ENCODE peak calls at places on chromosomes 2 and 18, in nine cellular contexts. One of them, this sample, is unnamed.

GRCh38 chr2:222912117-222912516 is 51.3 kb downstream of the ACSL3 start:
- DNase-seq in SK-N-SH: no peak
- DNase-seq in GM23248: peak
- DNase-seq in CD4-positive, CD25-positive, alpha-beta regulatory T cell: no peak
- DNase-seq in lung: no peak
- DNase-seq in PC-3: no peak
- DNase-seq in K562: no peak
- DNase-seq in small intestine: no peak
- DNase-seq in adipocyte: peak
- DNase-seq in this sample: no peak

GRCh38 chr2:21650566-21650965 is 526.8 kb downstream of the TDRD15 start:
- DNase-seq in SK-N-SH: no peak
- DNase-seq in GM23248: no peak
- DNase-seq in CD4-positive, CD25-positive, alpha-beta regulatory T cell: no peak
- DNase-seq in lung: no peak
- DNase-seq in PC-3: no peak
- DNase-seq in K562: no peak
- DNase-seq in small intestine: no peak
- DNase-seq in adipocyte: no peak
- DNase-seq in this sample: no peak

GRCh38 chr2:15363142-15363541 is 198.0 kb downstream of the NBAS start:
- DNase-seq in SK-N-SH: no peak
- DNase-seq in GM23248: peak
- DNase-seq in CD4-positive, CD25-positive, alpha-beta regulatory T cell: no peak
- DNase-seq in lung: no peak
- DNase-seq in PC-3: peak
- DNase-seq in K562: no peak
- DNase-seq in small intestine: no peak
- DNase-seq in adipocyte: peak
- DNase-seq in this sample: no peak

GRCh38 chr2:201270293-201271001 is 10.1 kb downstream of the CASP8 start:
- DNase-seq in SK-N-SH: no peak
- DNase-seq in GM23248: no peak
- DNase-seq in CD4-positive, CD25-positive, alpha-beta regulatory T cell: no peak
- DNase-seq in lung: no peak
- DNase-seq in PC-3: no peak
- DNase-seq in K562: no peak
- DNase-seq in small intestine: no peak
- DNase-seq in adipocyte: no peak
- DNase-seq in this sample: no peak

GRCh38 chr2:51813245-51813644 is 781.3 kb upstream of the NRXN1 start:
- DNase-seq in SK-N-SH: no peak
- DNase-seq in GM23248: peak
- DNase-seq in CD4-positive, CD25-positive, alpha-beta regulatory T cell: no peak
- DNase-seq in lung: no peak
- DNase-seq in PC-3: peak
- DNase-seq in K562: no peak
- DNase-seq in small intestine: no peak
- DNase-seq in adipocyte: peak
- DNase-seq in this sample: no peak

GRCh38 chr18:13617826-13618515 is 108.4 kb downstream of the FAM210A start:
- DNase-seq in SK-N-SH: no peak
- DNase-seq in GM23248: no peak
- DNase-seq in CD4-positive, CD25-positive, alpha-beta regulatory T cell: no peak
- DNase-seq in lung: no peak
- DNase-seq in PC-3: no peak
- DNase-seq in K562: no peak
- DNase-seq in small intestine: no peak
- DNase-seq in adipocyte: no peak
- DNase-seq in this sample: peak

GRCh38 chr2:205369813-205370212 is 312.5 kb upstream of the NRP2 start:
- DNase-seq in SK-N-SH: no peak
- DNase-seq in GM23248: no peak
- DNase-seq in CD4-positive, CD25-positive, alpha-beta regulatory T cell: no peak
- DNase-seq in lung: no peak
- DNase-seq in PC-3: no peak
- DNase-seq in K562: no peak
- DNase-seq in small intestine: peak
- DNase-seq in adipocyte: no peak
- DNase-seq in this sample: no peak

GRCh38 chr2:124145982-124146381 is 120.9 kb downstream of the CNTNAP5 start:
- DNase-seq in SK-N-SH: no peak
- DNase-seq in GM23248: no peak
- DNase-seq in CD4-positive, CD25-positive, alpha-beta regulatory T cell: no peak
- DNase-seq in lung: no peak
- DNase-seq in PC-3: no peak
- DNase-seq in K562: no peak
- DNase-seq in small intestine: no peak
- DNase-seq in adipocyte: no peak
- DNase-seq in this sample: no peak

GRCh38 chr2:20723543-20723942 is 56.6 kb downstream of the GDF7 start:
- DNase-seq in SK-N-SH: no peak
- DNase-seq in GM23248: peak
- DNase-seq in CD4-positive, CD25-positive, alpha-beta regulatory T cell: no peak
- DNase-seq in lung: no peak
- DNase-seq in PC-3: no peak
- DNase-seq in K562: no peak
- DNase-seq in small intestine: no peak
- DNase-seq in adipocyte: peak
- DNase-seq in this sample: no peak

GRCh38 chr2:70984576-70985282 is 6.3 kb downstream of the ANKRD53 start:
- DNase-seq in SK-N-SH: peak
- DNase-seq in GM23248: peak
- DNase-seq in CD4-positive, CD25-positive, alpha-beta regulatory T cell: peak
- DNase-seq in lung: peak
- DNase-seq in PC-3: no peak
- DNase-seq in K562: peak
- DNase-seq in small intestine: peak
- DNase-seq in adipocyte: no peak
- DNase-seq in this sample: no peak

GRCh38 chr2:229269986-229270385 is 1.1 kb downstream of the PID1 start:
- DNase-seq in SK-N-SH: no peak
- DNase-seq in GM23248: peak
- DNase-seq in CD4-positive, CD25-positive, alpha-beta regulatory T cell: no peak
- DNase-seq in lung: no peak
- DNase-seq in PC-3: no peak
- DNase-seq in K562: no peak
- DNase-seq in small intestine: peak
- DNase-seq in adipocyte: no peak
- DNase-seq in this sample: no peak
- H3K4me3 ChIP-seq in SK-N-SH: no peak
- H3K4me3 ChIP-seq in GM23248: peak
- H3K4me3 ChIP-seq in CD4-positive, CD25-positive, alpha-beta regulatory T cell: no peak
- H3K4me3 ChIP-seq in lung: peak
- H3K4me3 ChIP-seq in PC-3: no peak
- H3K4me3 ChIP-seq in K562: no peak
- H3K4me3 ChIP-seq in small intestine: no peak
- H3K4me3 ChIP-seq in adipocyte: peak
- H3K4me3 ChIP-seq in this sample: peak

GRCh38 chr2:82169379-82169778 is 1864.8 kb upstream of the LRRTM1 start:
- DNase-seq in SK-N-SH: no peak
- DNase-seq in GM23248: no peak
- DNase-seq in CD4-positive, CD25-positive, alpha-beta regulatory T cell: no peak
- DNase-seq in lung: no peak
- DNase-seq in PC-3: no peak
- DNase-seq in K562: no peak
- DNase-seq in small intestine: no peak
- DNase-seq in adipocyte: no peak
- DNase-seq in this sample: no peak

DNA sequence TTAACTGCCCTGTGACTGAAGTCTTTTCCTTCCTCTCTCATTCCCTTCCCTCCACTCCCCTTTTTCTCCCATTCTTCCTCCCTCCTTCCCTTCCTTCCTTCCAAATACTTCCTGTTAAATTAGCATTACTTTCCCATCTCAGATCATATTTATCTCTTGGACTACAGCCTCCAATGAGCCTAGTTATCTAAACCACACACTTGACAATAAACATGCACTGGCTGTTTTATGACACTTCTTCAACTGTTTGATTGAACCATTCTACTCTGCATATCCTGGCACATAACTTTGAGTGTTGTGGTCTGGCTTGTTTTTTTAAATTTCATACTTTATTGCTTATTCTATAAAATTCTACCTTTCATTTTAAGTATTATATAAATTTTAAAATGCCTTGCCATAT is 1860.8 kb upstream of the LRRTM1 start:
- DNase-seq in SK-N-SH: no peak
- DNase-seq in GM23248: no peak
- DNase-seq in CD4-positive, CD25-positive, alpha-beta regulatory T cell: no peak
- DNase-seq in lung: no peak
- DNase-seq in PC-3: no peak
- DNase-seq in K562: no peak
- DNase-seq in small intestine: no peak
- DNase-seq in adipocyte: no peak
- DNase-seq in this sample: no peak
- H3K4me3 ChIP-seq in SK-N-SH: no peak
- H3K4me3 ChIP-seq in GM23248: no peak
- H3K4me3 ChIP-seq in CD4-positive, CD25-positive, alpha-beta regulatory T cell: no peak
- H3K4me3 ChIP-seq in lung: no peak
- H3K4me3 ChIP-seq in PC-3: no peak
- H3K4me3 ChIP-seq in K562: no peak
- H3K4me3 ChIP-seq in small intestine: no peak
- H3K4me3 ChIP-seq in adipocyte: no peak
- H3K4me3 ChIP-seq in this sample: no peak

DNA sequence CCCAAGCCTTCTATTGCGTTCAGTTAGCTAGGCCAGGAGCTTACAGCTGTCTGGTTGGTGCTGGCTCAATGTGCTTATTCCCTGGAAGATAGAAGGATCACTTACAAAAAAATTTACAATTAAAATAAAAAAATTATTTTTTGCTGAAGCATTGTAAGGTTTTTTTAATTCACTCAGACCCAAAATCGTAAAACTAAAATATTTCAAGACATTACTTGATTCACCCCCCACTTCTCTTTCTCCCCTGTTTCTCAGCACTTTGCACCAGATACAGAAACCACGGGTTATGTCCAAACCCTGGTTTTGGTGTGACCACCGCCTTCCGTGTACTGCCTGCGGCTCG is 901 bp upstream of the PTPRM start:
- DNase-seq in SK-N-SH: no peak
- DNase-seq in GM23248: no peak
- DNase-seq in CD4-positive, CD25-positive, alpha-beta regulatory T cell: no peak
- DNase-seq in lung: no peak
- DNase-seq in PC-3: no peak
- DNase-seq in K562: no peak
- DNase-seq in small intestine: no peak
- DNase-seq in adipocyte: no peak
- DNase-seq in this sample: no peak
- H3K4me3 ChIP-seq in SK-N-SH: peak
- H3K4me3 ChIP-seq in GM23248: peak
- H3K4me3 ChIP-seq in CD4-positive, CD25-positive, alpha-beta regulatory T cell: no peak
- H3K4me3 ChIP-seq in lung: peak
- H3K4me3 ChIP-seq in PC-3: peak
- H3K4me3 ChIP-seq in K562: peak
- H3K4me3 ChIP-seq in small intestine: peak
- H3K4me3 ChIP-seq in adipocyte: peak
- H3K4me3 ChIP-seq in this sample: peak

DNA sequence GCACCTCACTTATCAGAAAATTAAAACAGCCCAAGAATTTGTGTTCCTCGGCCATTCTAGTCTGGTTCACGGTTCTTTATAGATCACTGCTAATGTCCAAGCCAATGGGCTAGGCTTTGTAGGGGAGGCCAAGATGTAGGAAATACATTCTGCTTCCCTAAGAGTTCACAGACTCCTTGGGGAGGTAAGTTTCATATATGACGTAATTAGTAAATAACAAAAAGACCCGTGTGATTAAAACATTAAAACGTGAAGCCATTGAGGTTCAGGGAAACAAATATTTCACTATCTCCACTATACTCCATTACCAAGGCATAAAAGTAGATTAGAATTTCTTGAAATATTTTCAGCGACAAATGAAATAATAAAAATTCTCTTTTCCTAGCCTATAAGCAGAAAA is 272.5 kb upstream of the KLHL29 start:
- DNase-seq in SK-N-SH: no peak
- DNase-seq in GM23248: no peak
- DNase-seq in CD4-positive, CD25-positive, alpha-beta regulatory T cell: no peak
- DNase-seq in lung: no peak
- DNase-seq in PC-3: no peak
- DNase-seq in K562: no peak
- DNase-seq in small intestine: no peak
- DNase-seq in adipocyte: no peak
- DNase-seq in this sample: no peak
- H3K4me3 ChIP-seq in SK-N-SH: no peak
- H3K4me3 ChIP-seq in GM23248: no peak
- H3K4me3 ChIP-seq in CD4-positive, CD25-positive, alpha-beta regulatory T cell: no peak
- H3K4me3 ChIP-seq in lung: no peak
- H3K4me3 ChIP-seq in PC-3: no peak
- H3K4me3 ChIP-seq in K562: no peak
- H3K4me3 ChIP-seq in small intestine: no peak
- H3K4me3 ChIP-seq in adipocyte: no peak
- H3K4me3 ChIP-seq in this sample: no peak

GRCh38 chr2:184596819-184597411 is 1.4 kb upstream of the ZNF804A start:
- DNase-seq in SK-N-SH: no peak
- DNase-seq in GM23248: peak
- DNase-seq in CD4-positive, CD25-positive, alpha-beta regulatory T cell: no peak
- DNase-seq in lung: no peak
- DNase-seq in PC-3: peak
- DNase-seq in K562: no peak
- DNase-seq in small intestine: peak
- DNase-seq in adipocyte: peak
- DNase-seq in this sample: no peak
- H3K4me3 ChIP-seq in SK-N-SH: peak
- H3K4me3 ChIP-seq in GM23248: peak
- H3K4me3 ChIP-seq in CD4-positive, CD25-positive, alpha-beta regulatory T cell: no peak
- H3K4me3 ChIP-seq in lung: no peak
- H3K4me3 ChIP-seq in PC-3: peak
- H3K4me3 ChIP-seq in K562: no peak
- H3K4me3 ChIP-seq in small intestine: no peak
- H3K4me3 ChIP-seq in adipocyte: peak
- H3K4me3 ChIP-seq in this sample: peak

GRCh38 chr2:218245214-218245613 is 15.6 kb upstream of the GPBAR1 start:
- DNase-seq in SK-N-SH: no peak
- DNase-seq in GM23248: no peak
- DNase-seq in CD4-positive, CD25-positive, alpha-beta regulatory T cell: no peak
- DNase-seq in lung: no peak
- DNase-seq in PC-3: no peak
- DNase-seq in K562: no peak
- DNase-seq in small intestine: no peak
- DNase-seq in adipocyte: no peak
- DNase-seq in this sample: no peak
- H3K4me3 ChIP-seq in SK-N-SH: no peak
- H3K4me3 ChIP-seq in GM23248: no peak
- H3K4me3 ChIP-seq in CD4-positive, CD25-positive, alpha-beta regulatory T cell: no peak
- H3K4me3 ChIP-seq in lung: no peak
- H3K4me3 ChIP-seq in PC-3: no peak
- H3K4me3 ChIP-seq in K562: no peak
- H3K4me3 ChIP-seq in small intestine: no peak
- H3K4me3 ChIP-seq in adipocyte: no peak
- H3K4me3 ChIP-seq in this sample: no peak

DNA sequence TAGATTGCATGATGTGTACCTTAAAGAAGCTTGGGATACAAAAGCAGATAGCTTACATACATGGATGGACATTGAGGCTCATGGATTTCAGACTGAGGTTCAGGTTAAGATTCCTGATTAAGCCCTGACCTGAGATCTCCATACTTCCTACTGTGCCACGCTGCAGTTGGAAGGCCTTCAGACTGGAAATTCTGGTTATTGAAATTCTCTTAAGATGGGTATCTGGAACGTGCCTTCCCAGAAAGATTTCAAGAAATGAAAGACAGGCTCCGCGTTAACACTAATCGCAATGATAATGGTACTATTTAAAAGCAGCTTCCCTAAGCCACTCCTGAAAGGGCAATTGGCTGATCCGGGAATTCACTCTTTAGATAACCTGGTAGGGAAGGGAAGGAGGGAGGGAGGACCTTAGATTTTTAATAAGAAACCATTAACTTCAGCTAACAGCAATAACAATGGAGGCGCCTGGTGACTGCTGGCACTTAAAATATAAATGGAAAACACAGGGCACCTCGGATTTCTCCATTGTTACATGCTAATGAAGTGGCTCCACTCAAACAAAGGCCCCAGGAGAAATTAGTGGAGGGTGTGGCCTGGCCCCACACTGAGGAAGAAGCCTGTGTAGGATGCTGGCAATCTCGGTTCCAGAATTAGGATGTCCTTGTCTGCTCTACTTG is 22.6 kb upstream of the MTA3 start:
- DNase-seq in SK-N-SH: no peak
- DNase-seq in GM23248: no peak
- DNase-seq in CD4-positive, CD25-positive, alpha-beta regulatory T cell: no peak
- DNase-seq in lung: no peak
- DNase-seq in PC-3: no peak
- DNase-seq in K562: no peak
- DNase-seq in small intestine: no peak
- DNase-seq in adipocyte: no peak
- DNase-seq in this sample: no peak
- H3K4me3 ChIP-seq in SK-N-SH: no peak
- H3K4me3 ChIP-seq in GM23248: no peak
- H3K4me3 ChIP-seq in CD4-positive, CD25-positive, alpha-beta regulatory T cell: no peak
- H3K4me3 ChIP-seq in lung: no peak
- H3K4me3 ChIP-seq in PC-3: no peak
- H3K4me3 ChIP-seq in K562: no peak
- H3K4me3 ChIP-seq in small intestine: no peak
- H3K4me3 ChIP-seq in adipocyte: no peak
- H3K4me3 ChIP-seq in this sample: no peak

This sample was measured in right atrium auricular region.